ENCODE peak calls at places on chromosome 21, in four cellular contexts. J is OCI-M1, I is GOT3, C is NAMALWA. F is an unnamed sample.

GRCh38 chr21:29801122-29801521 is 138.7 kb downstream of the GRIK1 start:
- DNase-seq in J (no peak), I (no peak), C (no peak), F (no peak)

GRCh38 chr21:42414553-42414927 is 10.8 kb downstream of the UBASH3A start:
- DNase-seq in J (no peak), I (no peak), C (no peak), F (no peak)

GRCh38 chr21:46562472-46562871 is 42.4 kb downstream of the S100B start:
- DNase-seq in J (no peak), I (no peak), C (no peak), F (no peak)

GRCh38 chr21:46052703-46053651 is 44.9 kb upstream of the COL6A2 start:
- DNase-seq in J (no peak), I (no peak), C (no peak), F (no peak)

GRCh38 chr21:30408782-30409494 is 13.1 kb downstream of the KRTAP13-1 start:
- DNase-seq in J (peak), I (no peak), C (peak), F (peak)

GRCh38 chr21:38321568-38321967 is 64.8 kb downstream of the KCNJ15 start:
- DNase-seq in J (no peak), I (no peak), C (no peak), F (no peak)

GRCh38 chr21:42411197-42411869 is 7.6 kb downstream of the UBASH3A start:
- DNase-seq in J (no peak), I (no peak), C (peak), F (no peak)

GRCh38 chr21:42775891-42776290 is 103.4 kb downstream of the WDR4 start:
- DNase-seq in J (no peak), I (no peak), C (no peak), F (no peak)

GRCh38 chr21:44952929-44953627 is 13.2 kb downstream of the SLX9 start:
- DNase-seq in J (no peak), I (no peak), C (peak), F (no peak)

GRCh38 chr21:27534211-27534610 is 567.3 kb upstream of the ADAMTS5 start:
- DNase-seq in J (no peak), I (no peak), C (no peak), F (no peak)

GRCh38 chr21:44845418-44846200 is 27.7 kb upstream of the SUMO3 start:
- DNase-seq in J (peak), I (peak), C (peak), F (peak)

GRCh38 chr21:26966360-26966977 is 419 bp downstream of the ADAMTS5 start:
- DNase-seq in J (no peak), I (no peak), C (no peak), F (peak)

GRCh38 chr21:42047821-42048613 is 23.1 kb upstream of the UMODL1 start:
- DNase-seq in J (no peak), I (peak), C (no peak), F (no peak)

GRCh38 chr21:43272591-43272990 is 103.8 kb downstream of the CRYAA start:
- DNase-seq in J (no peak), I (no peak), C (no peak), F (no peak)

GRCh38 chr21:31543191-31543590 is 116.3 kb upstream of the SOD1 start:
- DNase-seq in J (no peak), I (no peak), C (no peak), F (no peak)

GRCh38 chr21:41761211-41762181 is 5.4 kb downstream of the RIPK4 start:
- DNase-seq in J (peak), I (no peak), C (no peak), F (no peak)

GRCh38 chr21:24112020-24112419 is 1495.3 kb downstream of the MRPL39 start:
- DNase-seq in J (no peak), I (no peak), C (no peak), F (no peak)

GRCh38 chr21:35940074-35940927 is 120.0 kb downstream of the SETD4 start:
- DNase-seq in J (peak), I (no peak), C (peak), F (peak)

GRCh38 chr21:42661688-42662429 is 8.4 kb downstream of the PDE9A start:
- DNase-seq in J (no peak), I (no peak), C (peak), F (peak)

GRCh38 chr21:45374826-45375455 is 30.0 kb upstream of the COL18A1 start:
- DNase-seq in J (no peak), I (no peak), C (no peak), F (no peak)

GRCh38 chr21:42223826-42224575 is 5.1 kb downstream of the ABCG1 start:
- DNase-seq in J (no peak), I (no peak), C (peak), F (no peak)

GRCh38 chr21:33541105-33541711 is 709 bp downstream of the GART start:
- DNase-seq in J (peak), I (no peak), C (peak), F (no peak)

GRCh38 chr21:45934570-45934969 is 47.0 kb upstream of the COL6A1 start:
- DNase-seq in J (no peak), I (no peak), C (peak), F (no peak)

GRCh38 chr21:41090981-41091380 is 77.0 kb upstream of the BACE2 start:
- DNase-seq in J (no peak), I (no peak), C (no peak), F (no peak)

GRCh38 chr21:33917421-33917820 is 1.8 kb upstream of the ATP5PO start:
- DNase-seq in J (no peak), I (no peak), C (no peak), F (no peak)

GRCh38 chr21:46211786-46212720 is 16.5 kb downstream of the LSS start:
- DNase-seq in J (no peak), I (no peak), C (no peak), F (no peak)

F was measured in NCI-H1694 treated with DMSO at 0.1 percent for 48 hours.